ENCODE peak calls at places on chromosome 2, in four cellular contexts. V, U, X and W are unnamed samples.

GRCh38 chr2:238422285-238422684 is 4.4 kb upstream of the ASB1 start:
- DNase-seq in X (no peak), V (no peak), U (no peak), W (no peak)

GRCh38 chr2:207437136-207437856 is 92.5 kb upstream of the CREB1 start:
- DNase-seq in V (no peak), X (no peak), U (no peak), W (no peak)

GRCh38 chr2:50582164-50582563 is 449.8 kb downstream of the NRXN1 start:
- DNase-seq in V (no peak), U (no peak), X (no peak), W (no peak)

GRCh38 chr2:152715854-152716428 is 1.3 kb downstream of the PRPF40A start:
- DNase-seq in V (no peak), U (no peak), X (peak; percentile 9), W (no peak)

GRCh38 chr2:44335806-44336538 is 25.3 kb downstream of the PREPL start:
- DNase-seq in U (no peak), V (no peak), X (no peak), W (no peak)

GRCh38 chr2:55033076-55033742 is 17.0 kb downstream of the RTN4 start:
- DNase-seq in U (no peak), X (no peak), V (no peak), W (no peak)

GRCh38 chr2:90069290-90069894 is 1377.9 kb downstream of the RPIA start:
- DNase-seq in U (peak; percentile 13), V (peak; percentile 28), X (peak; percentile 51), W (no peak)

GRCh38 chr2:238742066-238742465 is 105.8 kb upstream of the TWIST2 start:
- DNase-seq in X (no peak), U (no peak), V (no peak), W (no peak)

GRCh38 chr2:216394888-216395287 is 17.4 kb upstream of the SMARCAL1 start:
- DNase-seq in U (no peak), V (no peak), X (no peak), W (no peak)

GRCh38 chr2:191311627-191312026 is 66.4 kb downstream of the MYO1B start:
- DNase-seq in V (no peak), U (no peak), X (no peak), W (no peak)

GRCh38 chr2:149741646-149742045 is 154.1 kb upstream of the MMADHC start:
- DNase-seq in V (no peak), U (no peak), X (no peak), W (no peak)

GRCh38 chr2:30663806-30664205 is 143.4 kb downstream of the CAPN13 start:
- DNase-seq in X (no peak), U (no peak), V (no peak), W (no peak)

GRCh38 chr2:133821107-133821760 is 253.0 kb upstream of the NCKAP5 start:
- DNase-seq in U (no peak), V (no peak), X (no peak), W (no peak)

GRCh38 chr2:68774569-68775271 is 40.1 kb downstream of the ARHGAP25 start:
- DNase-seq in U (peak; percentile 36), V (peak; percentile 72), X (no peak), W (peak; percentile 75)